ENCODE peak calls at places on chromosomes 13 and 19, in five cellular contexts. T is IMR-90, W is neuronal stem cell, P is H9, G is H1. H is an unnamed sample.

GRCh38 chr19:33100894-33101644 is 20.1 kb downstream of the GPATCH1 start:
- DNase-seq in T (no peak), W (no peak), P (no peak), G (no peak), H (no peak)

GRCh38 chr19:30755581-30755980 is 383.4 kb downstream of the ZNF536 start:
- DNase-seq in T (no peak), W (no peak), P (no peak), G (no peak), H (no peak)

GRCh38 chr13:95455782-95456181 is 96.7 kb upstream of the CLDN10 start:
- DNase-seq in T (no peak), W (no peak), P (no peak), G (no peak), H (no peak)

GRCh38 chr19:2527171-2527570 is 51.2 kb downstream of the GADD45B start:
- DNase-seq in T (no peak), W (no peak), P (no peak), G (no peak), H (no peak)

GRCh38 chr13:30745917-30746686 is 10.8 kb downstream of the ALOX5AP start:
- DNase-seq in T (no peak), W (no peak), P (no peak), G (no peak), H (peak)

GRCh38 chr13:109331898-109332297 is 454.5 kb downstream of the IRS2 start:
- DNase-seq in T (peak), W (no peak), P (no peak), G (no peak), H (peak)

GRCh38 chr19:58514564-58515020 is 2.8 kb upstream of the SLC27A5 start:
- DNase-seq in T (no peak), W (no peak), P (no peak), G (no peak), H (no peak)

GRCh38 chr13:112837371-112838037 is 131.5 kb upstream of the MCF2L start:
- DNase-seq in T (no peak), W (no peak), P (no peak), G (no peak), H (no peak)

GRCh38 chr13:65943711-65944110 is 1286.4 kb downstream of the PCDH9 start:
- DNase-seq in T (no peak), W (no peak), P (no peak), G (no peak), H (no peak)

GRCh38 chr19:13026478-13026999 is 31.3 kb downstream of the NFIX start:
- DNase-seq in T (peak), W (no peak), P (no peak), G (no peak), H (peak)

GRCh38 chr19:41604831-41605230 is 22.0 kb downstream of the CEACAM4 start:
- DNase-seq in T (no peak), W (no peak), P (no peak), G (no peak), H (no peak)

GRCh38 chr13:106534844-106535551 is 464 bp downstream of the EFNB2 start:
- DNase-seq in T (peak), W (no peak), P (no peak), G (peak), H (peak)

GRCh38 chr19:10424011-10424637 is 3.8 kb downstream of the PDE4A start:
- DNase-seq in T (peak), W (peak), P (peak), G (peak), H (peak)

GRCh38 chr19:33902802-33903488 is 106.3 kb downstream of the KCTD15 start:
- DNase-seq in T (no peak), W (no peak), P (no peak), G (no peak), H (no peak)

GRCh38 chr19:53103903-53104203 is 631 bp upstream of the ZNF160 start:
- DNase-seq in T (no peak), W (no peak), P (no peak), G (no peak), H (no peak)

GRCh38 chr19:53103141-53103902 is at the start of gene ZNF160:
- DNase-seq in T (peak), W (peak), P (peak), G (peak), H (peak)

GRCh38 chr19:53101518-53101917 is 1.7 kb downstream of the ZNF160 start:
- DNase-seq in T (peak), W (no peak), P (no peak), G (no peak), H (no peak)

GRCh38 chr19:53102186-53102585 is 1.0 kb downstream of the ZNF160 start:
- DNase-seq in T (no peak), W (peak), P (no peak), G (no peak), H (no peak)

DNA sequence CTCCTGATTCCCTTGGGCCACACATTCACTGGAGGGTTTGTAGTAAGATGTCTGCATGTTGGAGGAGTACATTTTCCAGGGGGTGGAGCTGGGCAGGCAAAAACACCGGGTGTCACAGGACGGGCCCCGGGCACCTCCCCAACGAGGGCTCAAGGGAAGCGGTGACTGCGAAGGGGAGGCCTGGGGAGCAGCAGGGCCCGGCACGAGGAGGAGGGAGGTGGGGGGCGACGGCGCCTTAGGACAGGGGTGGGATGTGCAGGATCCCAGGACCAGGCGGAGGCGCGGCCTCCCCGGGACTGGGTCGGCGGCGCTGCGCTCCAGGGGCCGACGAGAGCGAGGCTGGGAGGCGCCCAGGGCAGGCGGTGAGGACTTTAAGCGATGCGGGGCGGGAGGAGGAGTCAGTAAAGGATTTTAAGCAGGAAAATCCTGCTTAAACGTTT is 501 bp downstream of the ZNF160 start:
- DNase-seq in T (peak), W (no peak), P (no peak), G (no peak), H (peak)
- H4K91ac ChIP-seq in T (peak), W (no peak), P (no peak), G (no peak), H (peak)

DNA sequence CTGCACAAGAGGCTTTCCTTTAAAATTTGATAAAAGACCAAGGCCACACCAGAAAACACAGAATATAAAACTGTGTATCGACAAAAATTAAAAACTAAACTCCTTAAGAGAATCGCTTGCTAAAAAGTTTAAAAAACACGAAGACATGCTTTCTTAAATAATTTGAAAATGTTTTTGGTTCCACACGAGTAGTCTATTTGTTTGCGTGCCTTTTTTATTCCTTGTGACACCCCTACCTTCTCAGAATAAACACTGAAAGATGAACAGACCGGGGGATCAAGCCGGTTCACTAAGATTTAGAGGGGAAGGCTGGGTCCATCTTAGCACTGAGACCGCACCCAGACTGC is 256.4 kb upstream of the STARD13 start:
- DNase-seq in T (no peak), W (no peak), P (no peak), G (no peak), H (no peak)
- H2BK15ac ChIP-seq in T (peak), W (no peak), P (no peak), G (no peak), H (no peak)

GRCh38 chr13:53198017-53198416 is 169.4 kb downstream of the OLFM4 start:
- DNase-seq in T (no peak), W (no peak), P (no peak), G (no peak), H (no peak)

GRCh38 chr13:53198699-53199098 is 170.1 kb downstream of the OLFM4 start:
- DNase-seq in T (no peak), W (no peak), P (no peak), G (no peak), H (no peak)

GRCh38 chr13:53201454-53202225 is 173.0 kb downstream of the OLFM4 start:
- DNase-seq in T (no peak), W (peak), P (peak), G (peak), H (no peak)

GRCh38 chr13:53200075-53200474 is 171.5 kb downstream of the OLFM4 start:
- DNase-seq in T (no peak), W (no peak), P (no peak), G (no peak), H (no peak)

GRCh38 chr13:53200498-53201453 is 172.2 kb downstream of the OLFM4 start:
- DNase-seq in T (peak), W (peak), P (peak), G (peak), H (peak)
- H4K91ac ChIP-seq in T (no peak), W (no peak), P (no peak), G (no peak), H (no peak)

DNA sequence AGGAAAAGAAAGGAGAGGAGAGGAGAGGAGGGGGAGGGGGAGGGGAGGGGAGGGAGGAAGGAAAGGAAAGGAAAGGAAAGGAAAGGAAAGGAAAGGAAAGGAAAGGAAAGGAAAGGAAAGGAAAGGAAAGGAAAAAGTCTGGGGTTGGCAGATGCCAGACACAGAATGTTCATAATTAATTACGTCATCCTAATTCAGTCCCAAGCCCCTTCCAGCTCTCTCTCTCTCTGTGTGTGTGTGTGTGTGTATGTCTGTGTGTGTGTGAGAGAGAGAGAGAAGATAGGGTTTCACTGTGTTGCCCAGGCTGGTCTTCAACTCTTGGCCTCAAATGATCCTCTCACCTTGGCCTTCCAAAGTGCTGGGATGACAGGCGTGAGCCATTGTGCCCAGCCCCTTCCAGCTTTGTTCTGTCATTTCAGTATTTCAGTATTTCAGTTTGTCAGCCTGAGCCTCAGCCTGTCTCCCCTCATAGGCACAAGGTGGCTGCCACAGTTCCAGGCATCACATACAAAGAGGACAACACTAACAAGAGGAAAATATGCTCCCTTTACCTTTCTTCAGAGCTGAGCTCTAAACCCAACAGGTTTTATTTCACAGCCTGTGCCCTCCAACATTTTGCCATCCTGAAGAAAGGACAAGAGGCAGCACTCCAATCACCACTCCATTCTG is 14.6 kb downstream of the IFNL3 start:
- DNase-seq in T (no peak), W (no peak), P (no peak), G (no peak), H (no peak)
- H2BK15ac ChIP-seq in T (no peak), W (no peak), P (no peak), G (no peak), H (no peak)